ENCODE peak calls at places on chromosomes 16 and 17, in nine cellular contexts. H is fibroblast of lung, E is lower leg skin, V is SK-N-DZ, Y is WTC11, A is H1, M is fibroblast of pulmonary artery, R is mucosa of descending colon, K is RWPE1. G is an unnamed sample.

GRCh38 chr17:64449545-64449944 is 630 bp downstream of the MILR1 start:
- DNase-seq in Y (no peak), M (peak), E (no peak), A (no peak), V (no peak), R (no peak), H (no peak), K (no peak), G (no peak)

GRCh38 chr17:7475764-7476422 is 3.5 kb downstream of the ZBTB4 start:
- DNase-seq in H (no peak), A (no peak), V (no peak), R (peak), K (peak), M (no peak), Y (no peak), E (peak), G (no peak)

GRCh38 chr16:84139628-84140258 is 5.2 kb downstream of the HSDL1 start:
- DNase-seq in K (no peak), R (no peak), V (no peak), A (no peak), M (no peak), Y (no peak), E (no peak), H (no peak), G (no peak)

GRCh38 chr17:45092932-45093430 is 31.9 kb downstream of the NMT1 start:
- DNase-seq in R (peak), E (peak), H (peak), Y (no peak), K (peak), A (no peak), V (no peak), M (peak), G (peak)

GRCh38 chr17:3385869-3386816 is at the start of gene OR3A2:
- DNase-seq in K (peak), M (no peak), R (no peak), V (no peak), H (no peak), Y (peak), A (no peak), E (no peak), G (no peak)

GRCh38 chr17:8801135-8801840 is 2.1 kb upstream of the MFSD6L start:
- DNase-seq in H (no peak), K (no peak), V (no peak), A (no peak), R (no peak), M (no peak), E (no peak), Y (no peak), G (no peak)

GRCh38 chr17:2172447-2172938 is 117.6 kb downstream of the HIC1 start:
- DNase-seq in Y (no peak), V (no peak), E (no peak), K (no peak), A (no peak), R (no peak), M (peak), H (peak), G (peak)

GRCh38 chr16:68229431-68230175 is 6.3 kb downstream of the ESRP2 start:
- DNase-seq in A (no peak), K (peak), H (peak), R (no peak), Y (peak), V (peak), E (no peak), M (peak), G (no peak)

GRCh38 chr16:26642047-26642664 is 424.6 kb upstream of the C16orf82 start:
- DNase-seq in V (no peak), Y (no peak), A (no peak), M (no peak), H (no peak), K (no peak), E (no peak), R (no peak), G (no peak)

GRCh38 chr17:72565006-72565405 is 444.2 kb downstream of the SOX9 start:
- DNase-seq in A (no peak), R (no peak), M (no peak), H (peak), E (no peak), K (no peak), V (no peak), Y (no peak), G (no peak)

GRCh38 chr17:73068322-73069153 is 23.9 kb downstream of the SLC39A11 start:
- DNase-seq in K (peak), Y (no peak), R (no peak), V (peak), M (peak), H (peak), E (no peak), A (no peak), G (no peak)

GRCh38 chr17:7307686-7308624 is 527 bp downstream of the EIF5A start:
- DNase-seq in H (no peak), A (no peak), M (peak), Y (peak), E (peak), R (peak), V (no peak), K (peak), G (no peak)

GRCh38 chr17:79990051-79990592 is 45.5 kb downstream of the TBC1D16 start:
- DNase-seq in V (peak), A (no peak), Y (no peak), E (no peak), M (no peak), H (no peak), K (no peak), R (peak), G (no peak)

GRCh38 chr16:23436992-23437391 is 16.0 kb downstream of the COG7 start:
- DNase-seq in H (no peak), K (no peak), V (no peak), A (no peak), M (no peak), E (no peak), R (no peak), Y (no peak), G (no peak)

GRCh38 chr17:81412490-81413093 is 17.3 kb downstream of the BAHCC1 start:
- DNase-seq in H (peak), A (no peak), Y (no peak), E (no peak), R (no peak), V (no peak), M (peak), K (no peak), G (no peak)

GRCh38 chr17:40564195-40564882 is 933 bp downstream of the CCR7 start:
- DNase-seq in Y (no peak), V (no peak), H (no peak), E (no peak), R (no peak), M (no peak), A (no peak), K (no peak), G (no peak)

GRCh38 chr17:72618018-72618509 is 474.4 kb downstream of the SLC39A11 start:
- DNase-seq in M (peak), V (peak), Y (no peak), E (peak), R (peak), A (no peak), H (no peak), K (no peak), G (no peak)

GRCh38 chr16:67489401-67490083 is 6.2 kb upstream of the AGRP start:
- DNase-seq in R (no peak), A (no peak), E (no peak), Y (no peak), K (no peak), V (peak), M (no peak), H (no peak), G (no peak)

GRCh38 chr17:65754081-65754480 is 192.6 kb upstream of the AXIN2 start:
- DNase-seq in A (no peak), R (no peak), Y (no peak), E (no peak), V (no peak), H (no peak), K (no peak), M (no peak), G (no peak)

GRCh38 chr17:43393944-43394482 is 4.8 kb upstream of the ARL4D start:
- DNase-seq in V (peak), M (peak), E (peak), A (no peak), R (no peak), K (peak), H (peak), Y (peak), G (peak)

GRCh38 chr16:19008245-19008644 is 24.5 kb downstream of the TMC7 start:
- DNase-seq in M (peak), A (no peak), R (no peak), Y (peak), V (peak), K (peak), H (peak), E (no peak), G (no peak)

GRCh38 chr16:73483934-73484712 is 436.2 kb upstream of the ZFHX3 start:
- DNase-seq in H (no peak), A (no peak), R (no peak), V (peak), E (no peak), K (no peak), M (no peak), Y (no peak), G (no peak)

GRCh38 chr16:9134739-9135138 is 43.3 kb downstream of the HAPSTR1 start:
- DNase-seq in A (no peak), E (no peak), M (peak), K (peak), R (no peak), V (peak), Y (peak), H (peak), G (peak)

GRCh38 chr16:14111713-14112538 is 40.8 kb downstream of the MRTFB start:
- DNase-seq in Y (no peak), V (no peak), E (peak), K (no peak), R (peak), H (no peak), A (no peak), M (peak), G (no peak)

GRCh38 chr16:81094771-81095251 is 1.4 kb downstream of the GCSH start:
- DNase-seq in Y (no peak), R (no peak), V (no peak), A (no peak), M (peak), K (no peak), E (no peak), H (peak), G (no peak)

GRCh38 chr17:44642861-44643260 is 13.4 kb upstream of the MEIOC start:
- DNase-seq in R (no peak), V (no peak), K (no peak), A (no peak), Y (no peak), E (no peak), M (no peak), H (peak), G (no peak)

GRCh38 chr16:65509172-65509571 is 387.3 kb upstream of the CDH11 start:
- DNase-seq in M (no peak), Y (no peak), V (no peak), A (no peak), H (no peak), E (no peak), K (no peak), R (no peak), G (no peak)

GRCh38 chr16:49921791-49922456 is 66.0 kb upstream of the ZNF423 start:
- DNase-seq in K (peak), M (peak), H (peak), V (peak), Y (peak), A (peak), R (no peak), E (peak), G (peak)

GRCh38 chr17:39486242-39486641 is 25.0 kb downstream of the CDK12 start:
- DNase-seq in M (peak), E (no peak), H (peak), R (no peak), Y (no peak), K (no peak), A (no peak), V (no peak), G (no peak)

GRCh38 chr17:59722623-59723022 is 15.2 kb downstream of the VMP1 start:
- DNase-seq in A (no peak), K (no peak), R (no peak), E (no peak), H (no peak), V (no peak), Y (no peak), M (no peak), G (no peak)

GRCh38 chr16:1337486-1337885 is 4.0 kb downstream of the BAIAP3 start:
- DNase-seq in M (no peak), A (no peak), R (no peak), V (peak), Y (no peak), H (no peak), K (no peak), E (no peak), G (no peak)

GRCh38 chr17:48002920-48003685 is 32.2 kb downstream of the CDK5RAP3 start:
- DNase-seq in R (no peak), V (peak), K (no peak), H (peak), A (no peak), Y (peak), M (no peak), E (no peak), G (no peak)

GRCh38 chr17:62870581-62870964 is 62.5 kb upstream of the MARCHF10 start:
- DNase-seq in H (no peak), R (no peak), V (no peak), Y (no peak), M (no peak), E (no peak), K (no peak), A (no peak), G (no peak)